ENCODE peak calls at places on chromosomes 13 and 19, in ten cellular contexts. K, C, M, U, F, G, R, W, P and A are unnamed samples.

GRCh38 chr13:29572575-29572974 is 22.9 kb downstream of the SLC7A1 start:
- DNase-seq in M (no peak), R (no peak), P (no peak), K (no peak), W (no peak), F (no peak), G (no peak), C (no peak), U (no peak), A (no peak)

GRCh38 chr19:1567116-1567847 is 843 bp downstream of the MEX3D start:
- DNase-seq in P (no peak), G (no peak), K (no peak), R (no peak), W (no peak), F (no peak), M (no peak), C (no peak), U (no peak), A (no peak)

GRCh38 chr19:48444933-48445194 is 919 bp upstream of the GRWD1 start:
- DNase-seq in W (no peak), U (no peak), K (no peak), M (no peak), P (no peak), G (no peak), F (no peak), R (no peak), C (no peak), A (no peak)

GRCh38 chr19:32336259-32337111 is 8.9 kb upstream of the ZNF507 start:
- DNase-seq in R (no peak), C (no peak), F (no peak), P (no peak), G (no peak), K (no peak), M (peak; percentile 31), W (no peak), U (no peak), A (no peak)

GRCh38 chr19:20287070-20287469 is 120.1 kb downstream of the ZNF486 start:
- DNase-seq in W (no peak), G (no peak), F (no peak), P (no peak), U (peak; percentile 26), R (no peak), C (no peak), M (no peak), K (no peak), A (no peak)

GRCh38 chr13:76874466-76874865 is 11.7 kb downstream of the KCTD12 start:
- DNase-seq in K (no peak), W (no peak), M (no peak), P (no peak), R (no peak), F (no peak), U (no peak), C (no peak), G (no peak), A (no peak)

GRCh38 chr19:45876411-45877197 is 9.3 kb downstream of the IRF2BP1 start:
- DNase-seq in C (no peak), K (no peak), W (no peak), M (no peak), F (no peak), P (no peak), G (no peak), U (no peak), R (no peak), A (no peak)

GRCh38 chr13:62997038-62997619 is 1581.5 kb upstream of the PCDH20 start:
- DNase-seq in F (no peak), P (no peak), K (no peak), C (no peak), M (no peak), U (no peak), W (no peak), G (no peak), R (no peak), A (no peak)

GRCh38 chr19:31313291-31314030 is 35.8 kb downstream of the TSHZ3 start:
- DNase-seq in R (no peak), C (no peak), P (no peak), G (no peak), M (no peak), W (no peak), F (no peak), U (no peak), K (no peak), A (no peak)

GRCh38 chr13:94154362-94154761 is 325.1 kb downstream of the DCT start:
- DNase-seq in C (no peak), U (no peak), M (no peak), R (no peak), F (no peak), K (no peak), G (peak; percentile 30), P (no peak), W (no peak), A (no peak)

GRCh38 chr13:21106089-21106488 is 44.7 kb upstream of the LATS2 start:
- DNase-seq in F (no peak), W (no peak), G (peak; percentile 31), R (no peak), C (no peak), M (no peak), P (no peak), K (no peak), U (no peak), A (no peak)